ENCODE peak calls at places on chromosomes 4 and X, in nine cellular contexts. J is fibroblast of lung, O is glutamatergic neuron, L is HL-60, X is lung, F is left lung, Y is choroid plexus epithelial cell, K is GM10248, U is foreskin fibroblast. T is an unnamed sample.
A peak's percentile ranks its signal among the peaks of the same experiment; 100 is the strongest.

GRCh38 chrX:150364347-150365050 is 1.4 kb downstream of the MAMLD1 start:
- DNase-seq in J (peak; percentile 23), O (peak; percentile 28), L (no peak), X (peak; percentile 29), F (peak; percentile 61), Y (no peak), K (no peak), U (peak; percentile 42), T (peak; percentile 50)

GRCh38 chr4:54754394-54754793 is 96.6 kb downstream of the KIT start:
- DNase-seq in J (no peak), O (no peak), L (no peak), X (no peak), F (no peak), Y (no peak), K (no peak), U (no peak), T (no peak)

GRCh38 chrX:128818690-128819089 is 704.6 kb downstream of the SMARCA1 start:
- DNase-seq in J (no peak), O (no peak), L (no peak), X (no peak), F (no peak), Y (no peak), K (no peak), U (no peak), T (no peak)

GRCh38 chr4:187304131-187304530 is 580.5 kb upstream of the FAT1 start:
- DNase-seq in J (no peak), O (peak; percentile 18), L (no peak), X (no peak), F (no peak), Y (no peak), K (no peak), U (no peak), T (no peak)

GRCh38 chr4:10089346-10089745 is 27.3 kb downstream of the WDR1 start:
- DNase-seq in J (no peak), O (no peak), L (no peak), X (no peak), F (peak; percentile 62), Y (no peak), K (no peak), U (no peak), T (no peak)

GRCh38 chr4:120443111-120443510 is 376.5 kb upstream of the MAD2L1 start:
- DNase-seq in J (no peak), O (no peak), L (no peak), X (no peak), F (no peak), Y (peak; percentile 40), K (no peak), U (peak; percentile 88), T (no peak)

GRCh38 chrX:12241026-12241425 is 102.8 kb downstream of the FRMPD4 start:
- DNase-seq in J (peak; percentile 16), O (no peak), L (no peak), X (no peak), F (no peak), Y (no peak), K (no peak), U (peak; percentile 22), T (no peak)

GRCh38 chr4:39660045-39660444 is 21.4 kb upstream of the SMIM14 start:
- DNase-seq in J (no peak), O (no peak), L (no peak), X (no peak), F (no peak), Y (no peak), K (no peak), U (peak; percentile 9), T (no peak)

GRCh38 chr4:102163404-102164140 is 181.7 kb downstream of the SLC39A8 start:
- DNase-seq in J (peak; percentile 30), O (no peak), L (no peak), X (no peak), F (no peak), Y (no peak), K (no peak), U (no peak), T (no peak)

GRCh38 chrX:41478397-41478911 is 31.3 kb downstream of the NYX start:
- DNase-seq in J (no peak), O (no peak), L (no peak), X (no peak), F (no peak), Y (peak; percentile 13), K (no peak), U (no peak), T (no peak)

GRCh38 chr4:31366041-31366440 is 645.9 kb downstream of the PCDH7 start:
- DNase-seq in J (peak; percentile 67), O (no peak), L (no peak), X (no peak), F (no peak), Y (peak; percentile 54), K (no peak), U (peak; percentile 20), T (no peak)

GRCh38 chr4:153792007-153792892 is 3.4 kb upstream of the SFRP2 start:
- DNase-seq in J (peak; percentile 22), O (peak; percentile 96), L (peak; percentile 18), X (peak; percentile 50), F (peak; percentile 83), Y (peak; percentile 37), K (peak; percentile 25), U (peak; percentile 91), T (no peak)

GRCh38 chr4:1843852-1844251 is 12.1 kb downstream of the LETM1 start:
- DNase-seq in J (no peak), O (no peak), L (no peak), X (no peak), F (no peak), Y (peak; percentile 82), K (no peak), U (peak; percentile 66), T (no peak)

GRCh38 chr4:3660086-3660927 is 105.9 kb upstream of the ADRA2C start:
- DNase-seq in J (no peak), O (peak; percentile 58), L (no peak), X (no peak), F (peak; percentile 62), Y (no peak), K (no peak), U (no peak), T (no peak)

GRCh38 chrX:47798861-47799260 is 37.8 kb upstream of the ZNF81 start:
- DNase-seq in J (no peak), O (no peak), L (no peak), X (no peak), F (no peak), Y (no peak), K (no peak), U (no peak), T (no peak)

GRCh38 chr4:94519925-94520789 is 68.4 kb downstream of the PDLIM5 start:
- DNase-seq in J (no peak), O (no peak), L (no peak), X (no peak), F (no peak), Y (no peak), K (no peak), U (peak; percentile 17), T (no peak)

DNA sequence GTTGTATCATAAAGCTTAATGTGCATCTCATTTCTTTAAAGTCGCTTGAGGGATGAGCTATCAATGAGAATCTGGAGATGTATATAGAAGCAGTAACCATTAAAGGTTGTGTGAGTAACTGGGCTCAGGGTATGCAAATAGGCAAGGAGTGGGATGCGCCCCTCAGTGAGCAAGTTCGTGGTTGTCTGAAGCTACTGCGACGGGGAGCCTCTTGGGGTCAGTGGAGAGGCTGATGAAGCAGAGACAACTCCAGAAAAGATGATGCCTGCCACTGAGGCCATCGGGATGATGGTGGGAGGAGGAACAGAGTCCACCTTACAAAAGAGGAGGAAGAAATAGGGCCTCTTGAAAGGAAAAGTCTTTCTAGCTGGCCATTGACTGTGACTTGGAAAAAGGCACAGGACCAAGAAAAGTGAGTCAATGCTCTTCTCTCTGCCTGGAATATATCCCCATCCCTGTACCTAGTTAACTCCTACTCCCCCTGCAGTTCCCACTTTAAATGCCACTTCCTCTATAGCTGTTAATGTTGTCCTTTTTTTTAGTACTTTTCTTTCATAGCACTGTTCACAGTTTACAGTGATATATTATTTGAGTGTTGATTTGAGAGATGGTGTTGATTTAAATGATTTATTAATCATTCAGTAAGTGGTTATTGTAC is 51.4 kb upstream of the LSM6 start:
- DNase-seq in J (peak; percentile 8), O (no peak), L (no peak), X (no peak), F (no peak), Y (no peak), K (peak; percentile 42), U (no peak), T (no peak)
- TF ChIP-seq CTCF in J (no peak), O (no peak), L (no peak), X (no peak), F (no peak), Y (no peak), K (peak; percentile 15), U (no peak), T (no peak)

GRCh38 chrX:4277122-4277521 is 563.7 kb upstream of the PRKX start:
- DNase-seq in J (no peak), O (no peak), L (peak; percentile 8), X (no peak), F (no peak), Y (no peak), K (no peak), U (no peak), T (no peak)
- TF ChIP-seq CTCF in J (no peak), O (no peak), L (no peak), X (no peak), F (no peak), Y (no peak), K (no peak), U (no peak), T (no peak)

GRCh38 chrX:95318882-95319281 is 1365.8 kb upstream of the DIAPH2 start:
- DNase-seq in J (no peak), O (no peak), L (peak; percentile 2), X (no peak), F (no peak), Y (no peak), K (peak; percentile 3), U (no peak), T (no peak)
- TF ChIP-seq CTCF in J (no peak), O (peak; percentile 30), L (no peak), X (no peak), F (no peak), Y (no peak), K (no peak), U (no peak), T (no peak)

GRCh38 chrX:43002526-43003203 is 224.7 kb upstream of the PPP1R2C start:
- DNase-seq in J (no peak), O (no peak), L (peak; percentile 5), X (no peak), F (no peak), Y (no peak), K (peak; percentile 10), U (no peak), T (no peak)

GRCh38 chrX:42992199-42992943 is 214.4 kb upstream of the PPP1R2C start:
- DNase-seq in J (peak; percentile 33), O (no peak), L (no peak), X (no peak), F (no peak), Y (no peak), K (no peak), U (peak; percentile 1), T (no peak)

GRCh38 chrX:43000121-43000520 is 222.2 kb upstream of the PPP1R2C start:
- DNase-seq in J (no peak), O (no peak), L (no peak), X (no peak), F (no peak), Y (peak; percentile 4), K (no peak), U (no peak), T (no peak)

DNA sequence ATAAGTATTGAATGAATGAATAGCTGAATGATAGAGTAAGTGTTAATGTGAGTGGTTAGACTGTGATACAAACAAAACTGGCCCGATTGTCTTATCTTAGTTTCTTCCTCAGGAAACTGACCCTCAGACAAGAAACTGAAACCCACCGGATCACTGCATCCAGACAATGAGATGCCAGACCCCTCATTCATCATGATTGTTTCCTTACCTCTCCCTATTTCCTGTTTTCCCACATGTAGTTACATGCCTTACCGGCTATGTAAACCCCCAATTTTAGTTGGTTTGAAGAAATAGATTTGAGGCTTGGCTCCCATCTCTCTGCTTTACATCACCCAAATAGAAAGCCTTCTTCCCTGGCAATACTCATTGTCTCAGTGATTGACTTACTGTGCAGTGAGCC is 218.9 kb upstream of the PPP1R2C start:
- DNase-seq in J (no peak), O (no peak), L (no peak), X (no peak), F (no peak), Y (no peak), K (no peak), U (no peak), T (no peak)
- TF ChIP-seq CTCF in J (no peak), O (no peak), L (no peak), X (no peak), F (no peak), Y (no peak), K (no peak), U (no peak), T (no peak)

T was measured in activated B cell treated with CpG ODN at 0.5 μM for 24 hours.